ENCODE peak calls at places on chromosomes 4 and X, in six cellular contexts. W, T, A, J, M and P are unnamed samples.
A peak's percentile ranks its signal among the peaks of the same experiment; 100 is the strongest.

GRCh38 chrX:118562574-118563164 is 67.1 kb downstream of the DOCK11 start:
- DNase-seq in A (no peak), T (no peak), W (no peak), J (no peak), M (no peak), P (no peak)

GRCh38 chr4:122625156-122625555 is 4.3 kb upstream of the IL21 start:
- DNase-seq in A (no peak), W (no peak), T (no peak), J (peak; percentile 48), M (no peak), P (no peak)

GRCh38 chrX:64975491-64975890 is 759 bp downstream of the ZC4H2 start:
- DNase-seq in T (no peak), J (no peak), A (no peak), W (no peak), M (peak; percentile 84), P (peak; percentile 80)

GRCh38 chr4:91267543-91267942 is 1036.2 kb upstream of the GRID2 start:
- DNase-seq in W (no peak), A (no peak), J (no peak), T (no peak), M (no peak), P (no peak)

GRCh38 chr4:110902500-110902899 is 279.6 kb upstream of the PITX2 start:
- DNase-seq in M (no peak), W (no peak), J (no peak), A (no peak), T (no peak), P (no peak)

GRCh38 chr4:151694819-151695730 is 65.7 kb downstream of the GATB start:
- DNase-seq in A (no peak), J (no peak), M (no peak), W (peak; percentile 67), T (no peak), P (no peak)

GRCh38 chr4:100164808-100165760 is 25.2 kb downstream of the DDIT4L start:
- DNase-seq in T (no peak), M (no peak), W (no peak), A (no peak), J (no peak), P (no peak)

GRCh38 chr4:1668488-1668840 is 15.6 kb downstream of the FAM53A start:
- DNase-seq in A (no peak), J (no peak), T (no peak), W (no peak), M (no peak), P (no peak)

GRCh38 chr4:56424697-56425514 is 10.5 kb downstream of the PPAT start:
- DNase-seq in J (no peak), A (peak; percentile 5), T (peak; percentile 35), W (peak; percentile 10), M (no peak), P (no peak)

GRCh38 chrX:102138064-102138463 is 4.2 kb downstream of the TCEAL6 start:
- DNase-seq in J (no peak), W (no peak), A (no peak), T (no peak), M (no peak), P (no peak)

GRCh38 chr4:8240211-8241041 is 29.1 kb upstream of the HTRA3 start:
- DNase-seq in T (no peak), J (no peak), M (no peak), W (peak; percentile 73), A (no peak), P (no peak)

GRCh38 chrX:440636-441035 is 53.9 kb upstream of the PPP2R3B start:
- DNase-seq in M (no peak), T (no peak), A (no peak), W (no peak), J (no peak), P (peak; percentile 34)

GRCh38 chrX:22952011-22952410 is 47.7 kb upstream of the DDX53 start:
- DNase-seq in W (peak; percentile 26), T (no peak), A (no peak), M (no peak), J (peak; percentile 25), P (no peak)

GRCh38 chr4:146445198-146446150 is 76.3 kb downstream of the SLC10A7 start:
- DNase-seq in A (no peak), T (no peak), W (no peak), J (no peak), M (no peak), P (no peak)

GRCh38 chr4:152513078-152513477 is 22.8 kb downstream of the FBXW7 start:
- DNase-seq in M (no peak), J (no peak), A (no peak), T (no peak), W (no peak), P (no peak)

GRCh38 chr4:152436384-152436783 is 99.5 kb downstream of the FBXW7 start:
- DNase-seq in T (no peak), J (no peak), M (no peak), W (no peak), A (no peak), P (no peak)

GRCh38 chr4:162497564-162498167 is 333.9 kb upstream of the FSTL5 start:
- DNase-seq in A (peak; percentile 23), M (no peak), J (no peak), T (no peak), W (peak; percentile 47), P (no peak)

GRCh38 chrX:55342533-55343501 is 78.1 kb upstream of the PAGE3 start:
- DNase-seq in M (no peak), A (no peak), T (peak; percentile 9), J (no peak), W (no peak), P (no peak)

GRCh38 chrX:40867352-40867751 is 132.0 kb upstream of the MED14 start:
- DNase-seq in T (no peak), M (no peak), J (no peak), A (no peak), W (no peak), P (no peak)

GRCh38 chr4:839675-840443 is 13.9 kb upstream of the CPLX1 start:
- DNase-seq in A (no peak), W (peak; percentile 48), T (no peak), J (no peak), M (no peak), P (no peak)

GRCh38 chr4:185286571-185286970 is 77.2 kb downstream of the SNX25 start:
- DNase-seq in T (no peak), W (no peak), A (no peak), M (no peak), J (no peak), P (no peak)

GRCh38 chrX:31420711-31421151 is 348.9 kb upstream of the FTHL17 start:
- DNase-seq in M (no peak), A (no peak), J (no peak), W (no peak), T (no peak), P (no peak)

GRCh38 chrX:57156397-57157049 is 19.3 kb upstream of the SPIN2A start:
- DNase-seq in M (no peak), J (no peak), W (no peak), A (peak; percentile 1), T (no peak), P (no peak)

GRCh38 chr4:30416547-30416946 is 303.6 kb upstream of the PCDH7 start:
- DNase-seq in T (no peak), J (no peak), M (no peak), W (no peak), A (no peak), P (no peak)

GRCh38 chrX:39157006-39157405 is 355.7 kb downstream of the MID1IP1 start:
- DNase-seq in J (no peak), A (no peak), M (no peak), T (no peak), W (no peak), P (no peak)

GRCh38 chrX:119885554-119886428 is 9.9 kb upstream of the AKAP14 start:
- DNase-seq in T (no peak), W (peak; percentile 3), M (no peak), A (no peak), J (no peak), P (no peak)

GRCh38 chrX:155094468-155095061 is 23.3 kb downstream of the BRCC3 start:
- DNase-seq in J (no peak), T (no peak), W (no peak), A (peak; percentile 49), M (no peak), P (no peak)

GRCh38 chrX:18949902-18950301 is 34.0 kb downstream of the PHKA2 start:
- DNase-seq in T (no peak), W (no peak), A (no peak), J (no peak), M (peak; percentile 70), P (no peak)

GRCh38 chrX:109312757-109313156 is 169.1 kb downstream of the GUCY2F start:
- DNase-seq in A (no peak), J (no peak), W (peak; percentile 1), M (no peak), T (no peak), P (no peak)

GRCh38 chr4:188032170-188032569 is 36.6 kb downstream of the ZFP42 start:
- DNase-seq in T (no peak), J (no peak), A (no peak), W (no peak), M (no peak), P (no peak)

GRCh38 chr4:20544645-20545044 is 155.6 kb upstream of the PACRGL start:
- DNase-seq in A (peak; percentile 33), J (peak; percentile 16), T (no peak), M (no peak), W (no peak), P (no peak)

GRCh38 chr4:102606261-102606660 is 105.1 kb downstream of the NFKB1 start:
- DNase-seq in W (no peak), T (no peak), M (no peak), A (no peak), J (no peak), P (no peak)

GRCh38 chr4:144090744-144091143 is 49.8 kb downstream of the GYPA start:
- DNase-seq in M (no peak), W (no peak), J (no peak), A (no peak), T (no peak), P (no peak)

GRCh38 chrX:152847281-152847680 is 16.4 kb downstream of the NSDHL start:
- DNase-seq in J (no peak), A (no peak), M (no peak), W (peak; percentile 63), T (no peak), P (no peak)

GRCh38 chr4:16858275-16858752 is 40.1 kb downstream of the LDB2 start:
- DNase-seq in T (no peak), M (no peak), J (peak; percentile 62), W (no peak), A (no peak), P (no peak)

GRCh38 chrX:154097003-154097596 is 417 bp downstream of the MECP2 start:
- DNase-seq in M (peak; percentile 89), T (peak; percentile 61), J (peak; percentile 13), A (peak; percentile 45), W (peak; percentile 10), P (peak; percentile 90)

GRCh38 chr4:3524920-3525319 is 7.3 kb downstream of the LRPAP1 start:
- DNase-seq in T (no peak), J (no peak), M (no peak), A (no peak), W (no peak), P (peak; percentile 66)